ENCODE peak calls at places on chromosome 14, in nine cellular contexts. E, A, F, H, Y, K, S, B and M are unnamed samples.

GRCh38 chr14:82537831-82538230 is 1004.2 kb upstream of the SEL1L start:
- DNase-seq in F (no peak), Y (no peak), A (no peak), K (no peak), H (no peak), B (no peak), S (no peak), E (no peak), M (no peak)

GRCh38 chr14:78863143-78863542 is 693.0 kb downstream of the NRXN3 start:
- DNase-seq in E (peak), K (no peak), B (peak), A (peak), S (no peak), F (peak), Y (no peak), H (peak), M (peak)

GRCh38 chr14:32354716-32355115 is 25.6 kb downstream of the AKAP6 start:
- DNase-seq in S (no peak), F (no peak), E (no peak), K (no peak), H (no peak), B (no peak), A (no peak), Y (peak), M (no peak)

GRCh38 chr14:44963775-44964380 is 1.9 kb downstream of the TOGARAM1 start:
- DNase-seq in Y (no peak), B (peak), E (peak), H (no peak), A (no peak), F (no peak), K (no peak), S (no peak), M (peak)

GRCh38 chr14:100155881-100156645 is 3.4 kb downstream of the DEGS2 start:
- DNase-seq in A (no peak), E (no peak), H (no peak), K (no peak), F (no peak), S (no peak), Y (peak), B (no peak), M (no peak)

GRCh38 chr14:21525571-21525970 is 575 bp downstream of the SALL2 start:
- DNase-seq in H (no peak), F (no peak), S (no peak), E (no peak), Y (peak), B (no peak), A (no peak), K (no peak), M (no peak)

GRCh38 chr14:68628605-68629310 is 164.1 kb downstream of the ZFP36L1 start:
- DNase-seq in F (no peak), H (no peak), S (no peak), B (peak), K (no peak), E (no peak), Y (peak), A (no peak), M (no peak)

GRCh38 chr14:72457641-72458040 is 436.3 kb downstream of the DPF3 start:
- DNase-seq in F (no peak), K (no peak), A (no peak), S (no peak), Y (no peak), H (no peak), B (no peak), E (peak), M (peak)

GRCh38 chr14:94665544-94665943 is 53.4 kb downstream of the SERPINA3 start:
- DNase-seq in E (no peak), A (no peak), F (no peak), K (no peak), H (no peak), B (no peak), Y (no peak), S (no peak), M (no peak)

GRCh38 chr14:88614218-88614907 is 51.5 kb downstream of the ZC3H14 start:
- DNase-seq in E (peak), K (no peak), Y (no peak), B (peak), F (peak), S (no peak), H (no peak), A (no peak), M (peak)

GRCh38 chr14:86091811-86092210 is 561.9 kb downstream of the FLRT2 start:
- DNase-seq in H (no peak), S (no peak), F (no peak), K (no peak), E (no peak), B (no peak), A (no peak), Y (no peak), M (no peak)

GRCh38 chr14:75734848-75735247 is 73.8 kb downstream of the TTLL5 start:
- DNase-seq in E (no peak), H (no peak), S (no peak), K (no peak), F (no peak), A (no peak), B (no peak), Y (no peak), M (no peak)

GRCh38 chr14:75518625-75519024 is 3.6 kb upstream of the BATF start:
- DNase-seq in K (no peak), S (no peak), B (peak), Y (no peak), F (peak), E (peak), A (peak), H (no peak), M (no peak)

GRCh38 chr14:69500736-69501135 is 16.2 kb downstream of the PLEKHD1 start:
- DNase-seq in E (no peak), Y (no peak), B (no peak), A (no peak), H (no peak), K (no peak), F (no peak), S (no peak), M (no peak)

GRCh38 chr14:59829941-59830734 is 40.4 kb downstream of the RTN1 start:
- DNase-seq in H (no peak), A (no peak), F (no peak), E (peak), K (no peak), S (no peak), Y (no peak), B (no peak), M (no peak)

GRCh38 chr14:59275668-59276067 is 87.2 kb downstream of the DAAM1 start:
- DNase-seq in F (peak), K (no peak), Y (no peak), B (peak), A (no peak), H (no peak), E (peak), S (no peak), M (peak)

GRCh38 chr14:95516554-95517209 is at the start of gene SYNE3:
- DNase-seq in F (peak), S (no peak), E (no peak), B (peak), Y (peak), K (peak), A (no peak), H (no peak), M (no peak)

DNA sequence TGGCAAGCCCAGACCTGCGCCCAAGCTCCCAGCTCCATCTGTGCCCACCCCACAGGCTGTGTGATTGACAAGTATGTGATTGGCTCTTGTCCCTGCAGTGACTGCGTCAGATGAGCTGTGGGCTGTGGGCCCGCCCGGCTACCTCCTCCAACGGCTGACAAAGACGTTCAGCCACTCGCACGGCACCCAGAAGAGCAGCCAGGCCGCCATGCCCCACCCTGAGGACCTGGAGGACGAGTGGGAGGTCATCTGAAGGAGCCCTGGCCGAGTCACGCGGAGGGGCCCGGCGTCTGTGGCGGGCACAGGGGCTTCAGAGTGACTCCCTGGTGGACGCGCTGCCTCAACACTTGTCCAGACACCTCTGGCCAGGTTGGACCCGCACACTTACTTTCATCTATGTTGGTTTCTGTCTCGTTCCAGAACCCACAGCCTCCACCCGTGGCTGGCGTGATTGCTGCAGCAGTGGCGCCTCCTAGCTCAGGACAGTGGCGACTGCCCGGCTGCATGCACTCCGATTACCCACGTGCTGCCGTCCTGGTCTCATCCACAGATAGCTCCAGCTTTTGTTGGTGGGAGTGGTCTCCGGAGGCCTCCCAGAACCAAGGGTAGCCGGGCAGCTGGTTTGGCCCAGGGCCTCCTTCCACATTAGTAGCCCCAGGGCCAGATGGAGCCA is 11.4 kb downstream of the ANKRD9 start:
- DNase-seq in F (no peak), S (no peak), E (no peak), A (no peak), K (no peak), B (no peak), H (no peak), Y (no peak), M (no peak)
- TF ChIP-seq CTCF in F (no peak), S (no peak), E (peak), A (no peak), K (no peak), B (no peak), H (peak), Y (no peak), M (peak)

GRCh38 chr14:34111505-34111904 is 160.6 kb upstream of the EGLN3 start:
- DNase-seq in A (no peak), E (no peak), Y (no peak), F (no peak), K (no peak), S (no peak), H (no peak), B (no peak), M (no peak)

GRCh38 chr14:34113991-34114390 is 163.1 kb upstream of the EGLN3 start:
- DNase-seq in Y (no peak), A (no peak), B (no peak), K (no peak), H (no peak), E (no peak), F (no peak), S (no peak), M (no peak)

GRCh38 chr14:34113051-34113511 is 162.2 kb upstream of the EGLN3 start:
- DNase-seq in K (no peak), B (no peak), A (no peak), S (no peak), F (no peak), E (peak), Y (no peak), H (no peak), M (peak)

GRCh38 chr14:34110531-34110930 is 159.7 kb upstream of the EGLN3 start:
- DNase-seq in Y (no peak), K (no peak), F (no peak), A (no peak), H (no peak), B (no peak), E (no peak), S (no peak), M (no peak)

DNA sequence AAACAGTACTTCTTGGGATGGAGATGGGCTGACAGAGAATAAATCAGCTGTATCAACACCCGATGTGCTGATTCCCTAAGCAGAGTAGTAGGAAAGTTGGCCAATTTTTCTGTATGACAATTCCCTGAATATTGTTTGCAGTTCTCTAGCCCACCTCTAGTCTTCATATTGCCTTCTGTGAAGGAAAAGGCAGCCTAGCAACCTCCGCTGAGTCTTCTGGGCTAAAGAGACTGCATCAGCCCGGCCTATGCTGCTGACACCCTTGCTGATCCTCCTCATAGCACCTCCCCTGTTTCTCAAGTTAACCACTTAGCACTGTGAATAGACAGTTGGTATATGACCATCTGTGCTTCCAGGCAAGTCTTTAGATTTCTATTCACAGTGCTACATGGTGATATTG is 161.1 kb upstream of the EGLN3 start:
- DNase-seq in F (no peak), K (no peak), E (no peak), S (no peak), A (no peak), B (no peak), H (no peak), Y (no peak), M (no peak)
- TF ChIP-seq CTCF in F (no peak), K (no peak), E (no peak), S (no peak), A (peak), B (no peak), H (peak), Y (no peak), M (no peak)

GRCh38 chr14:30874120-30874998 is at the start of gene COCH:
- DNase-seq in S (no peak), K (no peak), B (peak), H (peak), A (peak), F (peak), E (no peak), Y (peak), M (no peak)
- TF ChIP-seq CTCF in S (peak), K (no peak), B (peak), H (peak), A (peak), F (peak), E (no peak), Y (peak), M (peak)

DNA sequence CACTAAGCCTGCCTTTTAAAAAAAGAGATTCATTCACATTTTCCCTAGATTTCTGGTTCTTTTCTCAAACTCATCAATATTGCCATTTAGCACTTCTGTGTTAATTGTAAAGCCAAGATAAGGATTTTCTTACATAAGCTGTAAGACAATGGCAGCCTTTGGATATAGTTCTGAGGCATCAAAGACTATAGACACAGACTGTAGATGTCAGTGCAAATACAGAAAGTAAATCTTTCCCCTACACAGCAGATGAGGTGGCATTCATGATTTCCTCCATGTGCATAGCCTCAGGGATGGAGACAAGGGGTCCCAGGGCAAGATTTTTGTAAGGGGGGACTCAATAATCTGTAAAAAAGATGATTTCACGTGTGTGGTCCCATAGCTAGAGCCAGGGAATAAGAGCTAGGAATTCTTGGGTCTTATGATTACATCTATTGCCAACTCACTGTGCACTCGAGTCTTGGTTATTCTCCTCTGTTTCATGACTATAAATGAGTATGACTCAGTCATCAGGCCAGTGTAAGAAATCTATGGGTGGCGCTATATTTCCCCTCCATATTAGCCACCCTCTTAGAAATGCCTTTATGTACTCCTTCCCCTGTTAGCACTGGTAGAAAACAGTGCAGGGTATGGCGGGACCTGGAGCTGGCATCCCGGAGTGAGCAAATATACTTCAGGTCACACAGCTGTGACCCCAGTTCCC is 207.5 kb downstream of the EXOC5 start:
- DNase-seq in E (no peak), H (no peak), A (no peak), K (no peak), Y (no peak), S (no peak), B (no peak), F (no peak), M (no peak)
- TF ChIP-seq CTCF in E (no peak), H (no peak), A (no peak), K (no peak), Y (no peak), S (no peak), B (no peak), F (no peak), M (no peak)

GRCh38 chr14:70638416-70638815 is 3.3 kb upstream of the TTC9 start:
- DNase-seq in E (no peak), Y (no peak), S (no peak), K (no peak), H (no peak), B (no peak), A (no peak), F (no peak), M (no peak)

GRCh38 chr14:70642313-70643235 is 858 bp downstream of the TTC9 start:
- DNase-seq in A (peak), S (no peak), F (peak), B (peak), Y (peak), K (no peak), H (peak), E (no peak), M (no peak)

GRCh38 chr14:70644016-70644415 is 2.3 kb downstream of the TTC9 start:
- DNase-seq in F (no peak), S (no peak), E (no peak), B (no peak), K (no peak), A (no peak), H (no peak), Y (no peak), M (no peak)

GRCh38 chr14:70641548-70642312 is at the start of gene TTC9:
- DNase-seq in H (peak), Y (peak), S (no peak), E (no peak), B (no peak), K (no peak), A (peak), F (peak), M (no peak)

DNA sequence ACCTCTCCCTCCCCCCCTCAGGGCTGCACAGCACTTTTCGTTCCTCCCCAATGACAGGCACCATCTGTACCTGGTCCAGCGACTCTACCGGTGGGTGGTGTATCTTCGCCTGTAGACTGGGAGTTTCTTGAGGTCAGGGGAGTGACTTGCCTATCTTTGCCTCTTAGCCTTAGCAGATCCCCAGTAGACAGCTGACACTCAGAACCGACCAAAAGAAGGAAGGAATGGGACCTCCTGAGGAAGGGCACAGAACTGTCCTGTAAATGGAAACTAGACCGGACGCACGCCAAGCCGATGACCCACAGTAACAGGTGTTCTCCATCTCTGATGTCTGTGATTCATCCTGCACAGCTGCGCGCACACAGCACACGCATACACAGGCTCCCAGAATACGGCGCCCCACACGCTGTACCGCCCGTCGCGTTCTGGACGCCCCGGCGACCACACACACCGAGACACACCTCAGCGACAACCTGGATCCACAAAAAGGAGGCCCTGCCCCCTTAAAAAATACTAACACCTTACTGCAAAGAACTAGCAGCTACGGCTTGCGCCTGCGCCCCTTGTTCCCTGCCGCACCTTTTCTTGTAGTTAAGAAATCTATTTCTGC is 673 bp upstream of the TTC9 start:
- DNase-seq in F (peak), A (peak), H (no peak), S (no peak), K (peak), Y (peak), B (peak), E (peak), M (no peak)
- TF ChIP-seq CTCF in F (no peak), A (no peak), H (no peak), S (no peak), K (no peak), Y (no peak), B (peak), E (no peak), M (no peak)

DNA sequence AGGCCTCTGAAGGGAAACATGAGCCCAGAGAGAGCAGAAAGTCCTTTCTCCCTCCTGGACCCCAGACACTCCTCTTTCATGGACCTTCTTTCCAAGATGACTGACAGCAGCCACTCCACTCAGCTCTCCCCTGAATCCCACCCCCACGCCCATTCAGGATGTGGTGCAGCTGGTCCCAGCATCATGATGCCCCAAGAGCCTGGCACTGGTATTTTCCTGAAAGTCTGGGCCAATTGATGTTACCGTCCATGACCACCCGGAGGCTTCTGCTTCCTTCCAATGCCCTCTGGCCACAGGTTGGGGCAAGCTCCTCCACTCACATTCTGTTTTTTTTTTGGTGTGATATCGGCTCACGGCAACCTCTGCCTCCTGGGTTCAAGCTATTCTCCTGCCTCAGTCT is 112.6 kb downstream of the CALM1 start:
- DNase-seq in S (no peak), Y (no peak), E (no peak), A (no peak), F (no peak), H (no peak), K (no peak), B (no peak), M (no peak)
- TF ChIP-seq CTCF in S (no peak), Y (no peak), E (no peak), A (no peak), F (no peak), H (no peak), K (no peak), B (no peak), M (no peak)

DNA sequence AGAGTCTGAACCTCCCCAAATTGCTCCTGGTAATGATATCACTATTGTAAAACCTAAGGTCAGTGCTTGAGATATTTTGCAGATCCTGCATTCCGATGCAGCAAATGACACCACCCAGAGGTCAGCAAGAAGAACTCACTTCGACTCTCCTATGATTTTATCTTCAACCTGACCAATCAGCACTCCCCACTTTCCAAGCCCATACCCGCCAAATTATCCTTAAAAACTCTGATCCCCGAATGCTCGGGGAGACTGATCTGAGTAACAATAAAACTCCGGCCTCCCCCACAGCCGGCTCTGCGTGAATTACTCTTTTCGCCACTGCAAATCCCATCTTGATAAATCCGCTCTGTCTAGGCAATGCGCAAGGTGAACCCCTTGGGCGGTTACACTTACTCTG is 1.2 kb downstream of the NPC2 start:
- DNase-seq in A (no peak), F (peak), H (no peak), S (no peak), B (peak), E (peak), K (no peak), Y (no peak), M (peak)
- TF ChIP-seq CTCF in A (peak), F (peak), H (peak), S (peak), B (peak), E (peak), K (no peak), Y (no peak), M (peak)